ENCODE peak calls at places on chromosomes 7 and 10, in four cellular contexts. Y is HL-60, T is K562, L is GM12878. E is an unnamed sample.

GRCh38 chr7:123352226-123352550 is 152.4 kb upstream of the SLC13A1 start:
- DNase-seq in Y (no peak), T (no peak), L (no peak), E (no peak)

GRCh38 chr10:93462881-93463280 is 19.3 kb downstream of the MYOF start:
- DNase-seq in Y (no peak), T (no peak), L (peak; percentile 23), E (no peak)

GRCh38 chr7:142712617-142712957 is 36.7 kb upstream of the PRSS1 start:
- DNase-seq in Y (no peak), T (no peak), L (no peak), E (no peak)

GRCh38 chr7:20260219-20260618 is 43.0 kb upstream of the MACC1 start:
- DNase-seq in Y (no peak), T (no peak), L (no peak), E (no peak)

GRCh38 chr7:87589631-87590030 is 11.1 kb downstream of the ABCB1 start:
- DNase-seq in Y (no peak), T (no peak), L (no peak), E (no peak)

GRCh38 chr7:6268023-6268908 is 4.2 kb downstream of the CYTH3 start:
- DNase-seq in Y (no peak), T (no peak), L (no peak), E (no peak)

GRCh38 chr10:29585488-29585976 is 49.2 kb downstream of the SVIL start:
- DNase-seq in Y (no peak), T (no peak), L (no peak), E (no peak)

GRCh38 chr7:54841772-54842707 is 83.0 kb upstream of the SEC61G start:
- DNase-seq in Y (peak; percentile 25), T (peak; percentile 14), L (no peak), E (no peak)

GRCh38 chr7:74083928-74084721 is 521 bp downstream of the LIMK1 start:
- DNase-seq in Y (peak; percentile 45), T (peak; percentile 74), L (no peak), E (no peak)

GRCh38 chr7:93949468-93949867 is 27.9 kb downstream of the GNG11 start:
- DNase-seq in Y (no peak), T (no peak), L (no peak), E (no peak)

GRCh38 chr10:60957667-60958221 is 13.8 kb upstream of the RHOBTB1 start:
- DNase-seq in Y (no peak), T (no peak), L (no peak), E (no peak)

GRCh38 chr7:108015740-108016139 is 12.8 kb upstream of the LAMB1 start:
- DNase-seq in Y (no peak), T (no peak), L (no peak), E (no peak)

GRCh38 chr10:124646483-124647352 is 97.5 kb downstream of the FAM53B start:
- DNase-seq in Y (peak; percentile 62), T (peak; percentile 68), L (no peak), E (no peak)

GRCh38 chr10:5404188-5405041 is at the start of gene TUBAL3:
- DNase-seq in Y (no peak), T (peak; percentile 82), L (no peak), E (no peak)

GRCh38 chr10:106560925-106561640 is 603.4 kb downstream of the SORCS1 start:
- DNase-seq in Y (no peak), T (no peak), L (no peak), E (no peak)

GRCh38 chr10:13016413-13016812 is 14.9 kb upstream of the CCDC3 start:
- DNase-seq in Y (no peak), T (no peak), L (no peak), E (no peak)

GRCh38 chr7:831596-832291 is 532 bp upstream of the SUN1 start:
- DNase-seq in Y (no peak), T (peak; percentile 71), L (peak; percentile 64), E (peak; percentile 57)

GRCh38 chr7:94303736-94304135 is 91.0 kb upstream of the COL1A2 start:
- DNase-seq in Y (no peak), T (no peak), L (no peak), E (no peak)

DNA sequence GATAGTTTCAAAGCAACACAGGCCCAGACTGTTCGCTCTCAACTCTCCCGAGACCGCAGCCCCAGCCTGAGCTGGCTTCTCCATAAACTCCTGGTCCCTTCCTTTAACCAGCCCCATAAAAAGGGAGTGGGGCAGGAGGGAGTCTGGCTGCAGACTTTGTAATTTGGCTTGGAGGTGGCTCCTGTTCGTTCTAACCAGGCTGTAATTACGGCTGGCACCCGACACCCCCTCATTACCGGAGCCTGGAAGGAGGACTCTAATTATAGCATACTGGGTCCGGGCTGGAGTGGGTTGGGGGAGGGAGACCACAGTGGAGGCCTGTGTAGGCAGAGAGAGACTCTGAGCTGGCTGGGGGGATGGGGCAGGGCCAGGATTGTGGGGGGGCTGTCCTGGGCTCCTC is 49.7 kb downstream of the UNC5B start:
- DNase-seq in Y (no peak), T (no peak), L (no peak), E (no peak)
- TF ChIP-seq SPI1 in Y (no peak), T (no peak), L (no peak), E (no peak)

DNA sequence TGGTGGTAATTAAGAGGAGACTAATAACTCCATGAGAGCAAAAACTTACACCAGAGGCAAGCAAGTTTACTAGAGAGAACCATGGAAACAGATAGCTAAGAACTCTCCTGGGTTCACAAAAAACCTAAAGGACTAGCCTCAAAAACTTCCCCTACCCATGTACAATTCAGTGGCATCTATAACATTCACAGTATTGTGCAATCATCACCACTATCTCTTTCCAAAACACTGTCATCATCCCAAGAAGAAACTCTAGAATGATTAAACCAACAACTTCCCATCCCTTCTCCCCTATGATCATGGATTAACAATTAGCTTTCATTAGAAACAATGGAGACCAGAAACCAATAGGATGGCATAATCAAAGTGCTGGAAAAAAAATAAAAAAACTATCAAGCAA is 1038.3 kb downstream of the LRMDA start:
- DNase-seq in Y (no peak), T (no peak), L (no peak), E (no peak)
- TF ChIP-seq SPI1 in Y (no peak), T (no peak), L (no peak), E (no peak)

GRCh38 chr7:91636129-91636724 is 244.3 kb downstream of the MTERF1 start:
- DNase-seq in Y (peak; percentile 29), T (peak; percentile 15), L (no peak), E (no peak)
- TF ChIP-seq SPI1 in Y (no peak), T (no peak), L (no peak), E (no peak)

GRCh38 chr7:102044641-102044983 is 227.2 kb downstream of the CUX1 start:
- DNase-seq in Y (no peak), T (no peak), L (no peak), E (no peak)

GRCh38 chr7:102040569-102040968 is 223.1 kb downstream of the CUX1 start:
- DNase-seq in Y (no peak), T (no peak), L (no peak), E (no peak)

GRCh38 chr7:102044984-102045673 is 227.7 kb downstream of the CUX1 start:
- DNase-seq in Y (peak; percentile 69), T (no peak), L (no peak), E (no peak)

GRCh38 chr7:102039706-102040105 is 222.3 kb downstream of the CUX1 start:
- DNase-seq in Y (no peak), T (no peak), L (no peak), E (no peak)

DNA sequence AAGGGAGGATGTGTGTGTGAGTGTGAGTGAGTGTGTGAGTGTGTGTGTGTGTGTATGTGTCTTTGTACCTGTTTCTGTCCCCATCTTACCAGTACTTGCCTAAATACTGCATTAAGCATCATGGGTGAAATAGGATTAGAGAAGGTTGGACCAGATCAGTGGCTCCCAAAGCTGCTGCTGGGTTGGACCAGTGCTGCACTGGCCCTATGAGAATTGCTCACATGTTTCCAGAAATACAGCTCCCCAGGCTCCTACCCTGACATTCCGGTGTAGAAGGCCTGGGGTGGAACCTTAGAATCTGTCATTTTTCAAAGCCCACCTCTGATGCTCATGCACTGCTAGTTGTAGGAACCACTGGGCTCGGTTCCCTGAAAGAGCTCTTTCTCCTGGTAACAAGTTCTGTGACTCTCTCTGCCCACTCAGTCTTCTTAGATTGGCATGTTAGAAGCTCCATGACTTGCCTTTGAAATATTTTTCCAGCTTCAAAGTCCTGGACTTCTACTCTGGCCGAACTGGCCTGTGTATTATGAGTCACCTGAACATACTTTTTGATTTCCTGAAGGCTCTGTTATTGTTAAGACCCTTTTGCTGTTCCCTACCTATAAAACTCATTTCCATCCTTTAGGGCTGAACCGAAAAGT is 224.7 kb downstream of the CUX1 start:
- DNase-seq in Y (no peak), T (no peak), L (no peak), E (no peak)
- TF ChIP-seq SPI1 in Y (no peak), T (no peak), L (no peak), E (no peak)

GRCh38 chr10:72688208-72688651 is 3.7 kb upstream of the MCU start:
- DNase-seq in Y (no peak), T (peak; percentile 53), L (no peak), E (no peak)
- TF ChIP-seq SPI1 in Y (no peak), T (no peak), L (no peak), E (no peak)